ENCODE peak calls at places on chromosome 9, in nine cellular contexts. P is left ventricle myocardium inferior, O is breast epithelium, T is left lung, A is heart right ventricle, Q is HCT116, F is cardiac muscle cell, V is A673, Y is ovary. B is an unnamed sample.

GRCh38 chr9:116700882-116701836 is 14.1 kb downstream of the TRIM32 start:
- DNase-seq in O (no peak), P (no peak), Q (no peak), F (no peak), V (no peak), T (no peak), Y (no peak), A (no peak), B (no peak)

GRCh38 chr9:79660615-79661014 is 88.8 kb downstream of the TLE4 start:
- DNase-seq in Y (no peak), O (no peak), T (no peak), F (no peak), Q (no peak), A (no peak), V (no peak), P (no peak), B (no peak)

GRCh38 chr9:114947058-114947457 is 16.7 kb upstream of the TNFSF8 start:
- DNase-seq in V (no peak), O (no peak), F (no peak), A (no peak), P (no peak), Y (no peak), Q (no peak), T (no peak), B (peak; percentile 61)

GRCh38 chr9:121483049-121483448 is 16.6 kb downstream of the GGTA1 start:
- DNase-seq in Q (no peak), P (no peak), O (no peak), F (no peak), Y (no peak), V (no peak), T (no peak), A (no peak), B (no peak)

GRCh38 chr9:132651259-132651658 is 18.5 kb downstream of the DDX31 start:
- DNase-seq in Y (no peak), T (no peak), A (no peak), V (no peak), Q (no peak), O (no peak), P (no peak), F (no peak), B (peak; percentile 10)

GRCh38 chr9:79233542-79233941 is 338.2 kb upstream of the TLE4 start:
- DNase-seq in P (no peak), Q (peak; percentile 22), T (no peak), V (peak; percentile 29), F (no peak), O (no peak), Y (no peak), A (no peak), B (no peak)

GRCh38 chr9:18384066-18384465 is 89.9 kb upstream of the ADAMTSL1 start:
- DNase-seq in Q (no peak), F (no peak), P (no peak), T (no peak), V (no peak), O (no peak), A (no peak), Y (no peak), B (no peak)

GRCh38 chr9:131432597-131433301 is 38.9 kb downstream of the PRRC2B start:
- DNase-seq in Q (no peak), Y (no peak), P (no peak), A (no peak), T (no peak), V (no peak), F (no peak), O (no peak), B (no peak)

GRCh38 chr9:84173961-84174360 is 166.6 kb downstream of the SLC28A3 start:
- DNase-seq in Y (no peak), T (no peak), O (no peak), A (no peak), V (no peak), Q (no peak), F (no peak), P (no peak), B (no peak)

GRCh38 chr9:105415344-105415980 is 32.4 kb upstream of the FSD1L start:
- DNase-seq in F (peak; percentile 87), V (peak; percentile 66), O (no peak), T (no peak), Q (peak; percentile 50), Y (peak; percentile 72), A (no peak), P (no peak), B (peak; percentile 61)

GRCh38 chr9:27638716-27639115 is 65.4 kb upstream of the C9orf72 start:
- DNase-seq in F (no peak), Y (no peak), P (no peak), V (no peak), A (no peak), Q (no peak), T (no peak), O (no peak), B (no peak)

GRCh38 chr9:106846847-106847246 is 16.1 kb upstream of the ZNF462 start:
- DNase-seq in T (no peak), V (no peak), F (no peak), O (no peak), Y (no peak), A (no peak), Q (no peak), P (no peak), B (no peak)

GRCh38 chr9:112332977-112333638 is at the start of gene PTBP3:
- DNase-seq in F (peak; percentile 84), P (peak; percentile 83), Y (peak; percentile 76), V (peak; percentile 68), O (peak; percentile 81), A (peak; percentile 85), T (peak; percentile 97), Q (no peak), B (peak; percentile 78)

GRCh38 chr9:4303002-4303401 is 3.1 kb upstream of the GLIS3 start:
- DNase-seq in T (no peak), A (no peak), V (peak; percentile 12), Y (no peak), P (no peak), F (no peak), Q (no peak), O (no peak), B (no peak)
- H3K27ac ChIP-seq in T (no peak overlapping the region), A (no peak overlapping the region), V (no peak overlapping the region), Y (no peak overlapping the region), P (no peak overlapping the region), F (no peak overlapping the region), Q (no peak overlapping the region), O (no peak overlapping the region), B (no peak overlapping the region)

DNA sequence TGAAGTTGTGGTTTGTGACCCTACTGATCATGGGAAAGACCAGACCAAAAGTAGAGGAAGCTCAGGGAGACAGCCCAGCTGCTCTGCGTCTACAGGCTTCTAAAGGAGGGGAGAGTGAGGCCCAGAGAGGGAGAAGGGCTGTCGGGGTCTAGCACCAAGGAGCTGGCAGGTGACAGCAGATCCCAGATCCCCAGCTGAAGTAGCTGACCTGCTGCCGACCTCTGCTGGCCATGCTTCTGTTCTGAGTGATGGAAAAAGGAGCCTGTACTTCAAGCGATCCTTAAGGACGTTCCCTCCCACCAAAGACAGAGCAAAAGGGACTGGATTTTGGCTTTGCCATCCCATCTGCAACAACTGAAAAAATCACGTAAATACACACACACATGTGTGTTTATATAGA is 22.7 kb upstream of the QSOX2 start:
- DNase-seq in Q (no peak), Y (no peak), P (no peak), O (no peak), A (no peak), T (no peak), V (no peak), F (peak; percentile 83), B (no peak)
- H3K27ac ChIP-seq in Q (no peak overlapping the region), Y (no peak overlapping the region), P (no peak overlapping the region), O (no peak overlapping the region), A (no peak overlapping the region), T (no peak overlapping the region), V (no peak overlapping the region), F (peak overlapping the region; percentile 83), B (no peak overlapping the region)

GRCh38 chr9:77475641-77476473 is 172.3 kb downstream of the GNA14 start:
- DNase-seq in Y (no peak), T (no peak), V (peak; percentile 90), P (no peak), F (no peak), O (no peak), A (no peak), Q (no peak), B (peak; percentile 67)
- H3K27ac ChIP-seq in Y (no peak overlapping the region), T (no peak overlapping the region), V (peak overlapping the region; percentile 85), P (peak overlapping the region; percentile 53), F (no peak overlapping the region), O (no peak overlapping the region), A (no peak overlapping the region), Q (no peak overlapping the region), B (peak overlapping the region; percentile 70)

DNA sequence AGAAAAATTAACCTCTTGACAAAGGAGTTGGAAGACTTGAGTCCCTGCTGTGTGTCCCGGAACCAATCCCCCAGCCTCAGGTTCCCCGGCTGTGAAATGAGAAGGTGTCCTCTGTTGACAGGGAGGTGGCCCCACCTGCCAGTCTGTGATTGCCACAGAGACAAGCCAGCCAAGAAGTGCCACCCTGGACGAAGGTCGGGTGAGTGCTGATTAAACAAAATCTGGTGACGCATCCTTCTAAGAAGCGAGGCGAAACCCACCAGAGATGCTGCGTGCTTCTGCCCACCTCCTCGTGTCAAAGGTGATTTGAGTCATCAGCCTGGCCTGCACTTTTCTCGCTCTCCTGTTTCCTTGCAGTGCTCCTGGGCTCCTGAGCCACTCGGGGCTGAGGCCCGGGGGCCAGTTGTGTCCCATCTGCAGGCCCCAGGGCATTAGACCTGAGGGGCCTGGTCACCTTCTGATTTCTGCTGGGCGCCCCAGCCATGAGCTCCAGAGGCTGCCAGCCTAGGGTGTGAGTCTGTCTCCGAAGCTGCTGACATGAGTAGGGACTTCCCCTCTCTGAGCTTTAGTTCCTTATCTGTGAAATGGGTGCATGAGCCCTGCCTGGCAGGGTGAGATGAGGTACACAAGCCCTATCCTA is 28.7 kb downstream of the NEK6 start:
- DNase-seq in T (no peak), V (no peak), P (no peak), O (no peak), A (no peak), Y (no peak), Q (peak; percentile 19), F (no peak), B (no peak)
- H3K27ac ChIP-seq in T (peak overlapping the region; percentile 91), V (no peak overlapping the region), P (peak overlapping the region; percentile 76), O (peak overlapping the region; percentile 79), A (peak overlapping the region; percentile 74), Y (peak overlapping the region; percentile 59), Q (peak overlapping the region; percentile 22), F (no peak overlapping the region), B (no peak overlapping the region)

DNA sequence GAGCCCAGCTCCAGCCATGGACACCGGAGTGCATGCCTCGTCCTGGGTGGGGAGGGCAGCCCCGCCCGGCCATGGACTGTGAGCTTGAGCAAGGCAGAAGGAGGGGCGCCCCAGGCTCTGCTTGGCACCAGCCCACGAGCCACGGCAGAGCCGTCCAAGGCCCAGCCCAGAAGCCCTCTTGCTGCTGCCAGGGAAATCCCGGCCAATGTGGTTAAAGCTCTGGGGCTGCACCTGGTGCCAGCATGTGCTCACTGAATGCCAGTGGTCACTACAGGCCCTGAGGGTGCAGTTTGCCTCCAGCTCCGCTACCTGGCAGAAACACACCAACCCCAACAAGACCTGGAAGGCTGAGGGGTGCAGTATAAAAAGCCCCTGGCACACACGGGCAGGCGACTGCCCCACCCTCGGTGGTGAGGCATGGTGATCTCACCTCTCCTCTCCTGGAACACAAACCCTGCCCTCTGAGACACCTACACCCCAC is 11.8 kb downstream of the BRD3 start:
- DNase-seq in V (no peak), Y (peak; percentile 72), P (peak; percentile 77), O (peak; percentile 77), F (no peak), A (peak; percentile 81), Q (no peak), T (peak; percentile 90), B (no peak)
- H3K27ac ChIP-seq in V (no peak overlapping the region), Y (no peak overlapping the region), P (peak overlapping the region; percentile 11), O (peak overlapping the region; percentile 42), F (no peak overlapping the region), A (peak overlapping the region; percentile 22), Q (no peak overlapping the region), T (no peak overlapping the region), B (no peak overlapping the region)

GRCh38 chr9:99354104-99354503 is 132.0 kb downstream of the SEC61B start:
- DNase-seq in Y (no peak), T (no peak), Q (no peak), V (no peak), O (no peak), A (no peak), F (no peak), P (no peak), B (no peak)
- H3K27ac ChIP-seq in Y (no peak overlapping the region), T (peak overlapping the region; percentile 79), Q (no peak overlapping the region), V (no peak overlapping the region), O (peak overlapping the region; percentile 68), A (no peak overlapping the region), F (no peak overlapping the region), P (no peak overlapping the region), B (no peak overlapping the region)

B was measured in DND-41.